ENCODE peak calls at places on chromosomes 3 and 15, in ten cellular contexts. H is prostate gland, S is sigmoid colon, V is HCT116, K is Panc1, I is endothelial cell of umbilical vein, O is stomach, M is esophagus muscularis mucosa, D is HepG2, R is breast epithelium. N is an unnamed sample.
A peak's percentile ranks its signal among the peaks of the same experiment; 100 is the strongest.

GRCh38 chr3:72625616-72626337 is 222.5 kb downstream of the SHQ1 start:
- DNase-seq in H (no peak), S (no peak), V (no peak), K (no peak), I (no peak), O (no peak), M (no peak), D (peak; percentile 39), R (no peak), N (peak; percentile 44)

GRCh38 chr3:45124956-45125355 is 21.2 kb downstream of the CDCP1 start:
- DNase-seq in H (no peak), S (no peak), V (no peak), K (no peak), I (no peak), O (no peak), M (no peak), D (no peak), R (no peak), N (no peak)

GRCh38 chr3:171462224-171462623 is 2.0 kb upstream of the TNIK start:
- DNase-seq in H (no peak), S (no peak), V (no peak), K (no peak), I (no peak), O (no peak), M (no peak), D (no peak), R (no peak), N (no peak)

GRCh38 chr3:189942948-189943347 is 177.7 kb downstream of the P3H2 start:
- DNase-seq in H (no peak), S (no peak), V (no peak), K (no peak), I (no peak), O (no peak), M (no peak), D (no peak), R (no peak), N (no peak)

GRCh38 chr3:119314821-119315220 is 20.6 kb downstream of the ARHGAP31 start:
- DNase-seq in H (no peak), S (no peak), V (no peak), K (no peak), I (peak; percentile 45), O (no peak), M (no peak), D (no peak), R (no peak), N (no peak)

GRCh38 chr3:197393711-197394110 is 95.3 kb upstream of the DLG1 start:
- DNase-seq in H (no peak), S (no peak), V (no peak), K (no peak), I (no peak), O (no peak), M (no peak), D (no peak), R (no peak), N (no peak)

GRCh38 chr3:194572131-194572789 is 61.0 kb downstream of the TMEM44 start:
- DNase-seq in H (no peak), S (peak; percentile 77), V (no peak), K (no peak), I (peak; percentile 60), O (no peak), M (no peak), D (peak; percentile 90), R (peak; percentile 62), N (no peak)

GRCh38 chr3:141291610-141292345 is 60.2 kb downstream of the PXYLP1 start:
- DNase-seq in H (no peak), S (no peak), V (no peak), K (no peak), I (no peak), O (no peak), M (no peak), D (no peak), R (no peak), N (no peak)

GRCh38 chr15:47717036-47717611 is at the start of gene SEMA6D:
- DNase-seq in H (peak; percentile 79), S (peak; percentile 77), V (no peak), K (no peak), I (peak; percentile 87), O (peak; percentile 45), M (no peak), D (peak; percentile 4), R (peak; percentile 61), N (no peak)

GRCh38 chr15:39661776-39662175 is 80.9 kb downstream of the THBS1 start:
- DNase-seq in H (no peak), S (no peak), V (no peak), K (no peak), I (no peak), O (no peak), M (no peak), D (no peak), R (no peak), N (no peak)

DNA sequence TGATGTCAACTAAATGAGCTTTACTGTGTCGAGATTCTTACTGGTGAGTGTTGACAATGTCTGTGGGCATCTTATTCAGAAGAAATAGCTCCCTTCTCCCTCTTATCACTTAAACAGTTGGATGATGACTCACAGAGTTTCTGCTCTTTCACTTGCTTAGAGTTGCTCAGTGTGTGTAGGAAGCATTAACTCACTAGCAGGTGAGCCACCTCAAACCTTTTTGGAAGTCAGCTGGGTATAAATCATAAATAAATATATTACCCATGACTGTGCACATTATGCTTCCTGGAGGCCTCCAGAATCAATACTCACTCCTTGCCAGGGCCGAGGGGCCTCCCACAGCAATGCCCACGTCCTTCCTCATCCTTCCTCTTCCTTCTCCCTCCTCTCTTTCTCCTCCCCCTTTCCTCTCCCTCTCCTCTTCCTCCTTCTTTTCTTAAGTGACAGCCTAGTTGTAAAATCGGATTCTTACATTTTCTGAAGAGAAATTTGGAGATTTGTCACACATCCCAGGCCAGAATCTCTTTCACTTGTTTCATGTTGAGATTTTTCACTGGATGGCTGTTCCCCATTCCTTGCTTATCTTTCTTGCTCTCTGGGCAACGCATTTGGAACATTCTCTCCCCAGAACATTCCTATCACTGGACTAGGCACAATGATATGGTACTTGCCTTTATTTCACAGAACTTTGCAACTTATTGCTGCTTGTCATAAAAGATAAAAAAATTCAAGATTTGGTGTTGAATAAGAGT is 17.5 kb downstream of the SHC4 start:
- DNase-seq in H (no peak), S (no peak), V (no peak), K (no peak), I (peak; percentile 8), O (no peak), M (no peak), D (no peak), R (no peak), N (no peak)
- H3K27ac ChIP-seq in H (no peak overlapping the region), S (no peak overlapping the region), V (no peak overlapping the region), K (no peak overlapping the region), I (no peak overlapping the region), O (no peak overlapping the region), M (no peak overlapping the region), D (no peak overlapping the region), R (no peak overlapping the region), N (no peak overlapping the region)

DNA sequence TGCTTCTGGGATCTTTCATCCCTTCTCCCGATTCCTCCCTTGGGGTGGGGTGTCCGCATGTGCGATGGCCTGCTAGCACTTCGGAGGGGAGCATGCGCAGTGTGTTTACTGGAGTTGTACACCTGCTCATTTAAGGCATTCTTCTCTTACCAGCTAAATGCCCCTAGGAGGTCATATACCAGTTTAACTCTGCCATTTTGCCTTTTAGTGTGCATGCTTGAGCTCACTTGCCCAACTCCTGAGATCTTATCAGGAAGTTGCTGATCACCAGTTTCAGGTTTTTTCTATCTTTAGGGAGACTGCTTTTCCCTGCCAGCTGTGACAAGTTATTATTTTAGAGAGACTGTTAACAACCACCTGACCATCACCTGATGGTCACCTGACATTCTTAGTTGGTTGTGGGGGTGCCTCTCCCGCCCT is 63.6 kb downstream of the BFSP2 start:
- DNase-seq in H (no peak), S (no peak), V (no peak), K (no peak), I (no peak), O (no peak), M (no peak), D (no peak), R (no peak), N (no peak)
- TF ChIP-seq POLR2AphosphoS5 in H (no peak), S (no peak), V (no peak), K (no peak), I (no peak), O (no peak), M (no peak), D (no peak), R (no peak), N (no peak)

DNA sequence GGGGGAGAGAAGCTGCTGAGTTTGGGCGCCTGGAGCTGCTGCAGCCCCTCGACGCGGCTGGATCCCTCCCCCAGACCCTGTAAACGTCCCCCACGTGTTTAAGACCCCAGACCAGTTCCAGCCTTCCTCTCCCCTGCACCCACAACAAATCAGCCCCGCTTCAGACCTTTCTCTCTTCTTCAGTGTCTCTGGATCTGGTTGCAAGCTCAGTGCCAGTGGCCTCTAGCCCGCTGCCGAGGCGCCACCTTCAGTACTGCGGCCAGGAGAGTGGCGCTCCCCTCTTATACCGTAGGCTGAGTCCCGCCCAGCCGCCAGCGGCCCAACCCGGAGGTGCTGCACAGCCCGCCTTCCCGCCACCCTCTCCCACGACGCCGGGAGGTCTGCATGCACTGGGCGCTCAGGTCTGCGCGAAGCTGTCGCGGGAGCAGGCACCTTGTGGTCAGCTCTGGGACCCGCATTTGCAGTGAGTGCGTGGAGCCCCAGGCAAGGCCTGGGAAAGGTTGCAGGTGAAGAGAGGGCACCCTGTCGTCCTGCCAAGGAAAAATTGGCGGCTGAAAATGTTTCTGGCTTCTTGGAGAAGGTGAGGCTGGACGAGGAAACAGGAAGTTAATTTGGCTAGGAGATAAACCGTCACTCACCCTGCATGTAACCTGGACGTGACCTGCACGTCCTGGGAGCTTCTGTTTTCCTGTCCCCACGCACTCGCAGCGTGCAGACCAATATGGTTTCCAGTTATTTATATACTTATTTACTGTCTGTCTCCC is at the start of gene C2CD4B:
- DNase-seq in H (peak; percentile 42), S (no peak), V (no peak), K (no peak), I (peak; percentile 89), O (peak; percentile 93), M (no peak), D (no peak), R (no peak), N (no peak)
- H3K27ac ChIP-seq in H (no peak within 1 kb of the TSS), S (no peak within 1 kb of the TSS), V (no peak within 1 kb of the TSS), K (no peak within 1 kb of the TSS), I (peak within 1 kb of the TSS; percentile 78), O (peak within 1 kb of the TSS; percentile 87), M (peak within 1 kb of the TSS; percentile 59), D (no peak within 1 kb of the TSS), R (no peak within 1 kb of the TSS), N (no peak within 1 kb of the TSS)

DNA sequence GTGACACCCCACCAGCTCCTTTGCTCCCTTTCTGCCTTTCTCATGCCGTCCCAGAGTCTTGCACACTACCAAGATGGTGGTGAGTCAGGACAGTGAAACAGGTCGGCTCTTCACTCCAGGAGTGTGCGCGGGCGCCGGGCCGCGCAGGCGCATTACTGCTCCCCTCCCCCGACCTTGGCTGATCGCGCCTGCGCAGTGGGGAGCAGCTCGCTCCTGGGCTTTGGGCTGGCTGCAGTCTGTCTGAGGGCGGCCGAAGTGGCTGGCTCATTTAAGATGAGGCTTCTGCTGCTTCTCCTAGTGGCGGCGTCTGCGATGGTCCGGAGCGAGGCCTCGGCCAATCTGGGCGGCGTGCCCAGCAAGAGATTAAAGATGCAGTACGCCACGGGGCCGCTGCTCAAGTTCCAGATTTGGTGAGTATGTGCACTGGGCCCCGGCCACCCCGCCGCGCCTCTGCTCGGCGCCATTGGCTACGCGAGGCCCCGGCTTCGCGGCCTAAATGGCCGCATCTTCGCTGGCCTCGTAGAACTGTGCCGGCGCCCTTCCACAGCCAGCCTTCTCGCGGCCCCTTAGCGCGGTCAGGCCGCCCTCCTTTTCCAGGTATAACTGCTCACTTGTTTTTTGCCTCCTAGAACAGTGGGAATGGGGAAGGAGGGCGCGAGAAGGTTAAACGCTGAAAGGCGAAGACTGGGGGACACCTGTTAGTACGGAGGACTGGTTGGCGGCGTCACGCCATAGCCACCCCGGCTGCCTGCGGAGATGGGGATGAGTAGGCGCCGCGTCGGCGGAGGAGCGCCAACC is at the start of gene SELENOT:
- DNase-seq in H (peak; percentile 93), S (peak; percentile 97), V (peak; percentile 92), K (peak; percentile 93), I (peak; percentile 99), O (peak; percentile 96), M (peak; percentile 98), D (peak; percentile 92), R (peak; percentile 93), N (peak; percentile 90)
- TF ChIP-seq POLR2AphosphoS5 in H (peak; percentile 95), S (peak; percentile 98), V (peak; percentile 99), K (peak; percentile 99), I (peak; percentile 96), O (peak; percentile 95), M (peak; percentile 95), D (peak; percentile 98), R (peak; percentile 95), N (peak; percentile 95)